ENCODE peak calls at places on chromosomes 12 and 14, in ten cellular contexts. G is body of pancreas, I is right lobe of liver, E is RWPE2, A is lung, Y is GM23338, R is AG04450, O is cardiac muscle cell, N is tibial artery, J is ascending aorta. P is an unnamed sample.

GRCh38 chr14:73240816-73241480 is 3.6 kb downstream of the PAPLN start:
- DNase-seq in E (peak), A (no peak), I (peak), J (peak), O (no peak), N (peak), R (no peak), G (peak), Y (no peak), P (no peak)

GRCh38 chr12:52091869-52092268 is 12.4 kb downstream of the SMIM41 start:
- DNase-seq in Y (no peak), E (no peak), R (no peak), O (no peak), G (no peak), J (no peak), N (no peak), A (no peak), I (no peak), P (no peak)

GRCh38 chr12:93742086-93742934 is 65.1 kb downstream of the CRADD start:
- DNase-seq in R (peak), G (peak), A (peak), N (peak), Y (peak), I (peak), J (peak), O (peak), E (no peak), P (peak)

GRCh38 chr12:78865297-78865955 is 852 bp downstream of the SYT1 start:
- DNase-seq in R (no peak), E (no peak), G (no peak), O (no peak), I (no peak), A (no peak), J (no peak), Y (peak), N (no peak), P (no peak)

GRCh38 chr12:29234965-29235364 is 85.9 kb downstream of the FAR2 start:
- DNase-seq in O (no peak), E (no peak), J (no peak), R (no peak), G (no peak), N (no peak), Y (no peak), I (no peak), A (no peak), P (no peak)

GRCh38 chr12:70507442-70507841 is 129.8 kb downstream of the PTPRB start:
- DNase-seq in N (no peak), G (no peak), I (no peak), J (no peak), Y (peak), E (no peak), O (no peak), R (no peak), A (no peak), P (no peak)

GRCh38 chr14:104388011-104388521 is 191.5 kb upstream of the C14orf180 start:
- DNase-seq in N (peak), G (no peak), J (no peak), A (no peak), R (no peak), O (no peak), Y (no peak), I (no peak), E (peak), P (peak)

GRCh38 chr14:23441076-23441475 is 5.6 kb upstream of the MYH7 start:
- DNase-seq in J (no peak), A (no peak), O (no peak), N (no peak), Y (no peak), R (no peak), I (no peak), E (no peak), G (no peak), P (no peak)

GRCh38 chr14:20454359-20454644 is 310 bp downstream of the OSGEP start:
- DNase-seq in Y (no peak), I (peak), N (peak), E (no peak), A (no peak), R (no peak), J (no peak), O (no peak), G (peak), P (no peak)

GRCh38 chr12:121391619-121392324 is 8.1 kb upstream of the RNF34 start:
- DNase-seq in O (no peak), G (peak), E (no peak), N (peak), A (no peak), J (no peak), Y (no peak), I (no peak), R (peak), P (no peak)

GRCh38 chr14:74973003-74973614 is 17.7 kb upstream of the PGF start:
- DNase-seq in N (peak), R (no peak), I (peak), E (peak), J (peak), Y (no peak), G (peak), A (no peak), O (no peak), P (no peak)

GRCh38 chr14:96455588-96455987 is 46.6 kb upstream of the PAPOLA start:
- DNase-seq in Y (no peak), O (no peak), R (no peak), E (no peak), A (no peak), J (no peak), N (no peak), G (no peak), I (no peak), P (no peak)

GRCh38 chr12:81450920-81451739 is 308.0 kb downstream of the PPFIA2 start:
- DNase-seq in I (no peak), A (peak), E (no peak), J (no peak), R (peak), G (peak), N (no peak), Y (peak), O (peak), P (no peak)

GRCh38 chr12:85672436-85672835 is 163.8 kb downstream of the RASSF9 start:
- DNase-seq in Y (no peak), E (no peak), J (no peak), G (no peak), O (no peak), A (no peak), I (no peak), N (no peak), R (no peak), P (no peak)

GRCh38 chr12:88417531-88417930 is 162.7 kb downstream of the KITLG start:
- DNase-seq in N (no peak), O (no peak), I (no peak), G (no peak), R (no peak), Y (no peak), J (no peak), A (no peak), E (no peak), P (no peak)

GRCh38 chr12:75933136-75933535 is 98.4 kb downstream of the PHLDA1 start:
- DNase-seq in R (peak), G (no peak), O (no peak), A (no peak), N (no peak), I (no peak), J (no peak), Y (no peak), E (no peak), P (no peak)

GRCh38 chr12:123134755-123135282 is 16.1 kb downstream of the PITPNM2 start:
- DNase-seq in I (no peak), R (no peak), N (no peak), G (no peak), O (no peak), A (no peak), J (no peak), E (no peak), Y (no peak), P (no peak)

GRCh38 chr12:123478762-123479161 is 20.8 kb downstream of the SNRNP35 start:
- DNase-seq in R (no peak), A (no peak), N (peak), I (no peak), J (peak), G (no peak), O (no peak), E (no peak), Y (no peak), P (peak)

GRCh38 chr12:75208851-75209781 is 523 bp downstream of the KCNC2 start:
- DNase-seq in Y (peak), N (no peak), O (peak), A (no peak), E (peak), I (peak), R (peak), G (no peak), J (no peak), P (peak)

GRCh38 chr14:31489680-31490079 is 1.8 kb upstream of the GPR33 start:
- DNase-seq in G (no peak), Y (no peak), A (no peak), J (no peak), R (no peak), N (no peak), O (no peak), I (no peak), E (no peak), P (no peak)

GRCh38 chr12:70853326-70853725 is 67.2 kb downstream of the PTPRR start:
- DNase-seq in Y (no peak), R (peak), O (no peak), N (peak), I (no peak), J (no peak), G (peak), A (peak), E (no peak), P (no peak)

GRCh38 chr14:26282578-26282977 is 315.3 kb downstream of the NOVA1 start:
- DNase-seq in Y (no peak), G (no peak), I (no peak), N (no peak), J (no peak), A (no peak), O (no peak), R (no peak), E (no peak), P (no peak)

GRCh38 chr14:105857816-105858675 is 331.7 kb downstream of the TMEM121 start:
- DNase-seq in R (no peak), I (peak), Y (no peak), G (no peak), E (peak), O (no peak), A (no peak), J (no peak), N (peak), P (peak)

GRCh38 chr14:22333408-22334274 is 255.4 kb downstream of the DAD1 start:
- DNase-seq in G (peak), J (no peak), A (no peak), Y (peak), R (no peak), N (no peak), E (no peak), O (no peak), I (no peak), P (no peak)

GRCh38 chr12:120247621-120248030 is 17.9 kb downstream of the PXN start:
- DNase-seq in A (no peak), N (no peak), E (no peak), O (no peak), R (no peak), I (no peak), G (no peak), Y (no peak), J (no peak), P (no peak)

GRCh38 chr14:68458840-68459469 is 333.9 kb downstream of the ZFP36L1 start:
- DNase-seq in Y (peak), I (peak), J (peak), G (peak), E (peak), R (no peak), O (no peak), N (peak), A (peak), P (no peak)

GRCh38 chr12:12560587-12561304 is 1.9 kb downstream of the DUSP16 start:
- DNase-seq in E (no peak), O (peak), I (no peak), G (peak), Y (peak), R (no peak), A (peak), N (peak), J (peak), P (no peak)

GRCh38 chr14:24982472-24983155 is 67.3 kb downstream of the STXBP6 start:
- DNase-seq in Y (no peak), J (no peak), I (no peak), N (no peak), R (peak), A (no peak), E (no peak), O (no peak), G (no peak), P (no peak)

GRCh38 chr12:120625557-120626419 is 14.6 kb upstream of the CABP1 start:
- DNase-seq in N (no peak), J (no peak), I (no peak), A (no peak), Y (peak), G (no peak), R (no peak), E (no peak), O (no peak), P (no peak)

GRCh38 chr14:34081576-34082136 is 130.8 kb upstream of the EGLN3 start:
- DNase-seq in I (no peak), O (no peak), E (no peak), A (no peak), R (no peak), G (peak), Y (no peak), N (no peak), J (no peak), P (no peak)

GRCh38 chr12:21697829-21698630 is 40.4 kb upstream of the LDHB start:
- DNase-seq in E (no peak), I (no peak), J (no peak), G (peak), O (peak), N (no peak), Y (peak), A (no peak), R (peak), P (no peak)

GRCh38 chr14:104370256-104370870 is 209.2 kb upstream of the C14orf180 start:
- DNase-seq in I (peak), Y (peak), A (no peak), R (no peak), G (no peak), O (peak), N (no peak), J (no peak), E (peak), P (peak)

GRCh38 chr14:30928462-30928861 is 54.1 kb downstream of the COCH start:
- DNase-seq in E (no peak), I (no peak), G (no peak), A (no peak), Y (no peak), N (no peak), O (no peak), J (no peak), R (no peak), P (no peak)

DNA sequence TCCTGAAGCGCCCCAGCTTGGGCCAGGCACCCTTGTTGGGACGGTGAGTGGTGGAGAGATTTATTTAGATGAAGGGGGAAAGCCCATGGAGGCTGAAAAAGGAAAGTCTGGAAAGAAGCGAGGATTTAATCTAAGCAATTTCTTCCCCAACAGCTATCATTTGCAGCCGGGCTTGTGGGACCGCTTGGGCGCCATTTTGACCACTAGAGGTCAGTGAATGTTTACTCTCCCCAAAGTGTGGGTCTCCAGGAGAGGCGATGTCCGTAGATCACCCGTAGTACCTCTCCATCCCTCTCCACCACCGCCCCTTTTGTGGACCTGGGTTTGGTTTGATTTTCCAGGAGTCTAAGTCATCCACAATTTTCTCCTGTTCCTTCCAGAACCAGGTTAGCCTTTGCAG is 91.2 kb upstream of the PARP11 start:
- DNase-seq in A (no peak), J (no peak), Y (peak), I (no peak), R (no peak), E (no peak), G (peak), N (no peak), O (peak), P (no peak)
- TF ChIP-seq CTCF in A (no peak), J (no peak), Y (peak), I (peak), R (peak), E (peak), G (no peak), N (no peak), O (no peak), P (no peak)

DNA sequence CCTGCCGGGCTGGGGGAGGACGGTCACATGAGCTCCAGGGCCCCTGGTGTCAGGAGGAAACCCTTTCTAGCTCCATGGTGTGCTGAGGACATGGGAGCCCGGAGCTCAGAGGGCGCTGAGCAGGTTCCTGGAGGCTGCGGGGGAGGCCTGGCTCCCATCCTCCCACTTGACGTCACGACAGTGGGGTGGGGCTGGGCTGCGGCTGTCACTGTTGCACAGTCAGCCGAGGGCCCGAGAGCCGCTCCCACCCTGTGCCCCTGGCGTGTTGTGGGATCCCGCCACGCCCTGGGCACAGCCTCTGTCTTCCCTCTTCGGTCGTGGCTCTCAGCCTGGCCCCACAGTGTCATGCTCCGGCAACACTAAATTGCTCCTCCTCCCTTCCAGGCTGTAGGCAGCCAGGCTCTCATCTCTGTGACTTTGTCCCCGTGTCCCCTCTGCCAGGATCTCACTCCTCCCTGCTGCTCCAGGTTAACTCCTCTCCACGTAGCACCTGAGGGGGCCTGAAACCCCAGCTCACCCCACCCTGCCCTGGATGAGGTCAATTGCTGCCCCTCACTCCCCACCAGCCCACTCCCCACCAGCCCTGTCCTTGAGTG is 33.0 kb downstream of the BEGAIN start:
- DNase-seq in N (no peak), G (no peak), O (no peak), I (no peak), A (no peak), R (no peak), Y (no peak), J (no peak), E (no peak), P (no peak)
- H3K4me3 ChIP-seq in N (no peak), G (no peak), O (no peak), I (no peak), A (no peak), R (no peak), Y (no peak), J (no peak), E (no peak), P (no peak)

DNA sequence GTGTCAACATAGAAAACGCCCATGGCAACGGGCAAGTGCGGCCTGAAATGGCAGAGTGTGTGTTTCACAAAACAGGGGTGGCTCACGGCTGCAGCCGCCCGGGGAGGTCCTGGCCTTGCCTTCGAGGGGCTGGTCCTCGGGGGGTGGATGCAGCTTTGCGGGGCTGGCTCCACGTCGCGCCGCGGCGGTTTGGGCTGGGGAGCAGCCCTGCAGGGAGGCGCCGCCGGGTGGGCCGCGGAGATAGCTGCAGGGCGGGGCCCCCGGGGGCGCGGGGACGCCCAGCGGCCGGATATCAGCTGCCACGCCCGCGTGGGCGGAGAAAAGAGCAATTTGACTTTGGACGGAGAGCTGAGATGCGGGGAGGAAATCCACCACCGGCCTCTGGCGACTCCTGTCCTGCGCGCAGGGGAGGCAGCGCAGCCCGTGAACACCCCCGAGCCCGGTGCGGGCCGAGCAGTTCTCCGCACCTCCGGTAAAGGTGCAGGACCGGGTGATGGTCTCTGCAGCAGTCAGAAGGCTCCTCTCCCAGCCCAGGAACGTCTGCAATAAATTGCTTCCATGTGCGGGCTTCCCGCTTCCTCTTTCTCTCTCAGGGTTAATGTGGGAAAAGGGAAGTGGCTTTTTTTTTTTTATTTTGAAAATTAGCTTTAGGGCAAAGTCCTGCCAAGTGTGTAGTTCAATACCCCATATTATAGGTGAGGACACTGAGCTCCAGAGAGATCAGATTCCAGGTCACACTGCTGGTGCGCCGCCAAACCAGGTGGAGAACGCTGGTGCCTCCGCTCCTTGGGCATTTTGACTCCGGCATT is 110.5 kb downstream of the ARF6 start:
- DNase-seq in A (peak), I (peak), Y (peak), N (peak), R (no peak), G (peak), E (peak), J (peak), O (peak), P (no peak)
- H3K27ac ChIP-seq in A (peak), I (peak), Y (no peak), N (peak), R (peak), G (peak), E (peak), J (peak), O (no peak), P (peak)

GRCh38 chr14:85867450-85867849 is 337.5 kb downstream of the FLRT2 start:
- DNase-seq in Y (peak), G (no peak), R (no peak), N (no peak), I (no peak), E (no peak), A (no peak), J (no peak), O (no peak), P (no peak)
- TF ChIP-seq CTCF in Y (peak), G (no peak), R (no peak), N (no peak), I (peak), E (peak), A (no peak), J (no peak), O (no peak), P (no peak)

GRCh38 chr12:64522807-64523206 is 70.9 kb downstream of the TBK1 start:
- DNase-seq in A (no peak), I (no peak), R (no peak), J (no peak), E (no peak), Y (no peak), G (no peak), O (no peak), N (no peak), P (no peak)
- H3K4me3 ChIP-seq in A (no peak), I (no peak), R (no peak), J (no peak), E (no peak), Y (no peak), G (no peak), O (no peak), N (no peak), P (no peak)

DNA sequence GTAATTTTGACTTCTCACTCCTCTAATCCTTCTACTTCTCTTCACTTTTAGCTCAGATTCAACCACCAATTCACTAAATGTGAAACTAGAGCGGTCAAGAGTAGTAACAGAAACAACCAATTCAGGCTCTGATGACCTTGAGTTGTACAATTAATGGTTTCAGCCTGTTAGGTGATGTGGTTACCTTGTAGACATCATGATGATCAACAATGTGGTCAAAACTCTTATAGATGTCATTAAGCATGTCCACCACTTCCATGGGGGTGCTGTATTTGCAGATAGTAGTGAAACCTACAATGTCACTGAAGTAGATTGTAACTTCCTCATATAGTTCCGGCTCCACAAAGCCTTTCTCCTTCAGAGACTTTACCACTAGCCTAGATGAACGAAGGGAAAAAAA is 54.1 kb upstream of the PLBD1 start:
- DNase-seq in J (no peak), I (no peak), O (no peak), A (no peak), Y (no peak), N (no peak), R (no peak), E (no peak), G (no peak), P (no peak)
- H3K27ac ChIP-seq in J (no peak), I (no peak), O (no peak), A (no peak), Y (no peak), N (no peak), R (no peak), E (no peak), G (no peak), P (no peak)

GRCh38 chr12:27081668-27082091 is 698 bp downstream of the C12orf71 start:
- DNase-seq in R (no peak), N (no peak), I (no peak), G (no peak), Y (peak), E (peak), O (no peak), A (no peak), J (no peak), P (no peak)
- TF ChIP-seq CTCF in R (peak), N (no peak), I (no peak), G (no peak), Y (peak), E (peak), O (peak), A (no peak), J (no peak), P (no peak)